ENCODE peak calls at places on chromosomes 13 and 19, in seven cellular contexts. One of them, this sample, is unnamed.

GRCh38 chr19:48551437-48552302 is at the start of gene SULT2B1:
- DNase-seq in tibial artery: no peak
- DNase-seq in IMR-90: no peak
- DNase-seq in lower lobe of right lung: peak
- DNase-seq in lower leg skin: no peak
- DNase-seq in cardiac fibroblast: no peak
- DNase-seq in astrocyte: no peak
- DNase-seq in this sample: no peak

GRCh38 chr19:42285546-42285945 is 16.4 kb upstream of the PRR19 start:
- DNase-seq in IMR-90: no peak
- DNase-seq in astrocyte: no peak
- DNase-seq in lower lobe of right lung: no peak
- DNase-seq in tibial artery: no peak
- DNase-seq in cardiac fibroblast: no peak
- DNase-seq in lower leg skin: no peak
- DNase-seq in this sample: no peak

GRCh38 chr19:33325920-33326319 is 23.6 kb upstream of the CEBPA start:
- DNase-seq in cardiac fibroblast: peak
- DNase-seq in tibial artery: peak
- DNase-seq in astrocyte: peak
- DNase-seq in lower leg skin: peak
- DNase-seq in lower lobe of right lung: no peak
- DNase-seq in IMR-90: no peak
- DNase-seq in this sample: no peak

GRCh38 chr13:23987331-23987730 is 90.0 kb upstream of the C1QTNF9B start:
- DNase-seq in lower lobe of right lung: no peak
- DNase-seq in IMR-90: peak
- DNase-seq in cardiac fibroblast: peak
- DNase-seq in tibial artery: no peak
- DNase-seq in astrocyte: peak
- DNase-seq in lower leg skin: no peak
- DNase-seq in this sample: peak

GRCh38 chr13:86725105-86725504 is 925.9 kb upstream of the SLITRK6 start:
- DNase-seq in IMR-90: no peak
- DNase-seq in astrocyte: no peak
- DNase-seq in lower lobe of right lung: no peak
- DNase-seq in tibial artery: no peak
- DNase-seq in lower leg skin: no peak
- DNase-seq in cardiac fibroblast: no peak
- DNase-seq in this sample: no peak

GRCh38 chr13:77112961-77113360 is 86.0 kb upstream of the FBXL3 start:
- DNase-seq in IMR-90: no peak
- DNase-seq in lower leg skin: no peak
- DNase-seq in cardiac fibroblast: no peak
- DNase-seq in astrocyte: no peak
- DNase-seq in tibial artery: no peak
- DNase-seq in lower lobe of right lung: no peak
- DNase-seq in this sample: peak

GRCh38 chr19:1690570-1691307 is 38.3 kb upstream of the TCF3 start:
- DNase-seq in lower leg skin: no peak
- DNase-seq in cardiac fibroblast: no peak
- DNase-seq in tibial artery: no peak
- DNase-seq in astrocyte: no peak
- DNase-seq in lower lobe of right lung: peak
- DNase-seq in IMR-90: no peak
- DNase-seq in this sample: peak

GRCh38 chr19:10885241-10886169 is 14.2 kb downstream of the CARM1 start:
- DNase-seq in astrocyte: no peak
- DNase-seq in lower lobe of right lung: no peak
- DNase-seq in lower leg skin: no peak
- DNase-seq in IMR-90: no peak
- DNase-seq in tibial artery: no peak
- DNase-seq in cardiac fibroblast: no peak
- DNase-seq in this sample: no peak

GRCh38 chr13:113589961-113590339 is 5.4 kb downstream of the TFDP1 start:
- DNase-seq in tibial artery: peak
- DNase-seq in IMR-90: no peak
- DNase-seq in lower leg skin: no peak
- DNase-seq in astrocyte: no peak
- DNase-seq in lower lobe of right lung: peak
- DNase-seq in cardiac fibroblast: no peak
- DNase-seq in this sample: no peak

GRCh38 chr13:28137556-28137955 is 789 bp upstream of the PAN3 start:
- DNase-seq in astrocyte: no peak
- DNase-seq in tibial artery: no peak
- DNase-seq in lower lobe of right lung: no peak
- DNase-seq in cardiac fibroblast: peak
- DNase-seq in lower leg skin: no peak
- DNase-seq in IMR-90: no peak
- DNase-seq in this sample: no peak

GRCh38 chr13:102935896-102936321 is 90.1 kb downstream of the ERCC5 start:
- DNase-seq in astrocyte: no peak
- DNase-seq in IMR-90: no peak
- DNase-seq in lower leg skin: no peak
- DNase-seq in cardiac fibroblast: no peak
- DNase-seq in lower lobe of right lung: no peak
- DNase-seq in tibial artery: no peak
- DNase-seq in this sample: no peak

GRCh38 chr13:51221674-51222509 is at the start of gene FAM124A:
- DNase-seq in astrocyte: no peak
- DNase-seq in IMR-90: peak
- DNase-seq in cardiac fibroblast: peak
- DNase-seq in lower lobe of right lung: peak
- DNase-seq in lower leg skin: no peak
- DNase-seq in tibial artery: no peak
- DNase-seq in this sample: peak

GRCh38 chr19:12899891-12900518 is 9.0 kb downstream of the GCDH start:
- DNase-seq in astrocyte: no peak
- DNase-seq in lower lobe of right lung: no peak
- DNase-seq in IMR-90: no peak
- DNase-seq in cardiac fibroblast: no peak
- DNase-seq in lower leg skin: no peak
- DNase-seq in tibial artery: no peak
- DNase-seq in this sample: no peak
- TF ChIP-seq CTCF in astrocyte: no peak
- TF ChIP-seq CTCF in lower lobe of right lung: no peak
- TF ChIP-seq CTCF in IMR-90: no peak
- TF ChIP-seq CTCF in cardiac fibroblast: no peak
- TF ChIP-seq CTCF in lower leg skin: no peak
- TF ChIP-seq CTCF in tibial artery: no peak
- TF ChIP-seq CTCF in this sample: no peak

DNA sequence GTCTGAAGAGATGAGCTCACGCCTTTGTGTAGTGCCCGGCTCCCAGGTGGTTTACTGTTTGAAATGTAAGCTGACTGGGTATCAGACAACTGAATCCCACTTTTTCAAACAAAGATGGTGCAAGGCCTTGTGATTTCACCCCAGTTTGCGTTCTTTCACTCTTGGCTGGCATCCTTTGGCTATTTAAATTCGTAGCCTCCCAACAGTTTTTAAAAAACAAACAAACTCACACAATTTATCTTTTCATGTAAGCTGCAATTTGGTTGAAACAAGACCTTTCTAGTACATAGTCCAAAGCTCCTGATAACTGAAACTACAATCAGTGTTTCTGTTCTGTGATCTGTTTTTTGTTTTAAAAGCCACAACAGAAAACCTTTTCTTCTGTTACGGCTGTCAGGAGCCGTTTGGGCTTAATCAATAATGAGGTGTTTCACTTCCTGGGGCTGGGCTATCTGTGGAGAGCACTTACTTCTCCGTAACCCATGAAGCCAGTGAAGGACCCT is 65.1 kb upstream of the NPAS1 start:
- DNase-seq in lower leg skin: no peak
- DNase-seq in cardiac fibroblast: no peak
- DNase-seq in astrocyte: no peak
- DNase-seq in IMR-90: no peak
- DNase-seq in lower lobe of right lung: no peak
- DNase-seq in tibial artery: no peak
- DNase-seq in this sample: no peak
- H3K4me3 ChIP-seq in lower leg skin: no peak
- H3K4me3 ChIP-seq in cardiac fibroblast: no peak
- H3K4me3 ChIP-seq in astrocyte: no peak
- H3K4me3 ChIP-seq in IMR-90: no peak
- H3K4me3 ChIP-seq in lower lobe of right lung: no peak
- H3K4me3 ChIP-seq in tibial artery: no peak
- H3K4me3 ChIP-seq in this sample: no peak

DNA sequence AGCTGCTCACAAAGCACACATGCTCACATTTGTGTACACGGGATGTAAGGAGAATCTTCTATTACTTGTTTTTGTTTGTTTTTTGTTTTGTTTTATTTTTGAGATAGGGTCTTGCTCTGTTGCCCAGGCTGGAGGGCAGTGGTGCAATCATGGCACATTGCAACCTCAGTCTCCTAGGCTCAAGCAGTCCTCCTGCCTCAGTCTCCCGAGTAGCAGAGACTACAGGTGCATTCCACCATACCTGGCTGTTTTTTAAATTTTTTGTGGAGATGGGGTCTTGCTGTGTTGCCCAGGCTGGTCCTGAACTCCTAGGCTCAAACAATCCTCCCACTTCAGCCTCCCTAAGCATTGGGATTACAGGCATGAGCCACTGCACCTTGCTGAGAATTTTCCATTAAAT is 41.8 kb downstream of the KCNC3 start:
- DNase-seq in lower lobe of right lung: no peak
- DNase-seq in lower leg skin: no peak
- DNase-seq in cardiac fibroblast: no peak
- DNase-seq in astrocyte: no peak
- DNase-seq in IMR-90: no peak
- DNase-seq in tibial artery: no peak
- DNase-seq in this sample: no peak
- TF ChIP-seq CTCF in lower lobe of right lung: no peak
- TF ChIP-seq CTCF in lower leg skin: no peak
- TF ChIP-seq CTCF in cardiac fibroblast: no peak
- TF ChIP-seq CTCF in astrocyte: no peak
- TF ChIP-seq CTCF in IMR-90: no peak
- TF ChIP-seq CTCF in tibial artery: no peak
- TF ChIP-seq CTCF in this sample: no peak

GRCh38 chr13:32737111-32737571 is 150.9 kb downstream of the PDS5B start:
- DNase-seq in cardiac fibroblast: peak
- DNase-seq in IMR-90: no peak
- DNase-seq in lower lobe of right lung: no peak
- DNase-seq in tibial artery: no peak
- DNase-seq in astrocyte: peak
- DNase-seq in lower leg skin: no peak
- DNase-seq in this sample: peak
- H3K4me3 ChIP-seq in cardiac fibroblast: no peak
- H3K4me3 ChIP-seq in IMR-90: peak
- H3K4me3 ChIP-seq in lower lobe of right lung: peak
- H3K4me3 ChIP-seq in tibial artery: peak
- H3K4me3 ChIP-seq in astrocyte: no peak
- H3K4me3 ChIP-seq in lower leg skin: no peak
- H3K4me3 ChIP-seq in this sample: peak

GRCh38 chr19:29884466-29884865 is 57.6 kb upstream of the URI1 start:
- DNase-seq in astrocyte: no peak
- DNase-seq in IMR-90: no peak
- DNase-seq in lower lobe of right lung: no peak
- DNase-seq in cardiac fibroblast: no peak
- DNase-seq in lower leg skin: no peak
- DNase-seq in tibial artery: no peak
- DNase-seq in this sample: no peak

GRCh38 chr19:29889702-29890101 is 52.3 kb upstream of the URI1 start:
- DNase-seq in IMR-90: no peak
- DNase-seq in lower lobe of right lung: no peak
- DNase-seq in astrocyte: no peak
- DNase-seq in tibial artery: no peak
- DNase-seq in lower leg skin: no peak
- DNase-seq in cardiac fibroblast: no peak
- DNase-seq in this sample: no peak

GRCh38 chr19:29886535-29886934 is 55.5 kb upstream of the URI1 start:
- DNase-seq in cardiac fibroblast: no peak
- DNase-seq in lower leg skin: no peak
- DNase-seq in tibial artery: no peak
- DNase-seq in astrocyte: no peak
- DNase-seq in IMR-90: no peak
- DNase-seq in lower lobe of right lung: no peak
- DNase-seq in this sample: no peak

GRCh38 chr19:29890392-29890791 is 51.6 kb upstream of the URI1 start:
- DNase-seq in tibial artery: no peak
- DNase-seq in lower leg skin: no peak
- DNase-seq in cardiac fibroblast: no peak
- DNase-seq in astrocyte: no peak
- DNase-seq in lower lobe of right lung: no peak
- DNase-seq in IMR-90: no peak
- DNase-seq in this sample: no peak

DNA sequence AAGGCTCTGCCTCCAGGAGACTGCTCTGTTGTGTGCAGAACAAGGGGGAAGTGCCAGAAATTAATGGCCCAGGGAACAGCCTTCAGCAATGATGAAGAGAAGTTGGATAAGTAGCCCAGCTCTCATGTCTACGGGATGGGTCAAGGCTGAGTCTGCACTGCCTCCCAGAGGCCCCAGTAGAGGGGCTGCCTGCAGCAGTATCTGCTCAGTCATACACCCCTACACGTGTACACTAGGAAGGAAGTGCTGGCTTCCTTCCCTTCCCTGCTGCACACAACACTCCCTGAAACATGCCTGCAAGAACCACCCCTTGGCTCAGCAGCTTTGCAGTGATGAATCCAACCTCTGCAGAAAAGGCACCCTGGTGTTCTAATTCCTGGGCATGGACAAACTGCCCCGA is 54.5 kb upstream of the URI1 start:
- DNase-seq in IMR-90: peak
- DNase-seq in lower leg skin: no peak
- DNase-seq in cardiac fibroblast: peak
- DNase-seq in tibial artery: no peak
- DNase-seq in lower lobe of right lung: no peak
- DNase-seq in astrocyte: no peak
- DNase-seq in this sample: no peak
- TF ChIP-seq CTCF in IMR-90: no peak
- TF ChIP-seq CTCF in lower leg skin: no peak
- TF ChIP-seq CTCF in cardiac fibroblast: no peak
- TF ChIP-seq CTCF in tibial artery: no peak
- TF ChIP-seq CTCF in lower lobe of right lung: no peak
- TF ChIP-seq CTCF in astrocyte: no peak
- TF ChIP-seq CTCF in this sample: no peak

GRCh38 chr19:3096267-3096901 is 2.2 kb downstream of the GNA11 start:
- DNase-seq in astrocyte: no peak
- DNase-seq in IMR-90: no peak
- DNase-seq in tibial artery: no peak
- DNase-seq in lower leg skin: no peak
- DNase-seq in lower lobe of right lung: no peak
- DNase-seq in cardiac fibroblast: no peak
- DNase-seq in this sample: no peak
- H3K4me3 ChIP-seq in astrocyte: peak
- H3K4me3 ChIP-seq in IMR-90: peak
- H3K4me3 ChIP-seq in tibial artery: peak
- H3K4me3 ChIP-seq in lower leg skin: no peak
- H3K4me3 ChIP-seq in lower lobe of right lung: peak
- H3K4me3 ChIP-seq in cardiac fibroblast: peak
- H3K4me3 ChIP-seq in this sample: peak

DNA sequence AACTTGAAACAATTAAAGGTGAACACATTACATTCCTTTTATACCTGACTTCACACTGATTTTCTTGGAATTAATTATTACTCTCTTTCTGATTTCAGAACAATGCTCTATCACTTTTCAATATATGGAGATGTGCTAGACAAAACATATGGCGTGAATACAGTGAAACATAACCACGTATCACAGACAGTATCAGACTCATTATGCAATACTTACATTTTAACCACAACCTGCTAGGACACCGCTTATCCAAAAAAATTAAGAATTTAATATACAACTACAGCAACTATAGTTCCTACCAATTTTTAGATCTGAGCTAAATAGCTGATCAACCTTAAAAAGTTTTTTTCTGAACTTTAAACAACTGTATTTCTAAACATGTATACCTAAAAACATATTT is 9.9 kb downstream of the HSPH1 start:
- DNase-seq in astrocyte: no peak
- DNase-seq in cardiac fibroblast: no peak
- DNase-seq in tibial artery: no peak
- DNase-seq in IMR-90: no peak
- DNase-seq in lower leg skin: no peak
- DNase-seq in lower lobe of right lung: no peak
- DNase-seq in this sample: no peak
- TF ChIP-seq CTCF in astrocyte: no peak
- TF ChIP-seq CTCF in cardiac fibroblast: no peak
- TF ChIP-seq CTCF in tibial artery: no peak
- TF ChIP-seq CTCF in IMR-90: no peak
- TF ChIP-seq CTCF in lower leg skin: no peak
- TF ChIP-seq CTCF in lower lobe of right lung: no peak
- TF ChIP-seq CTCF in this sample: no peak

This sample was measured in fibroblast of villous mesenchyme.